ENCODE peak calls at places on chromosomes 2 and 18, in eight cellular contexts. H, N, I, X, F, S, Z and T are unnamed samples.

GRCh38 chr2:217870528-217871011 is 132.2 kb downstream of the TNS1 start:
- DNase-seq in H (no peak), N (no peak), I (no peak), X (no peak), F (no peak), S (no peak), Z (no peak), T (no peak)

GRCh38 chr18:72772916-72773315 is 94.9 kb downstream of the NETO1 start:
- DNase-seq in H (no peak), N (no peak), I (no peak), X (no peak), F (no peak), S (no peak), Z (no peak), T (no peak)

GRCh38 chr2:30181176-30181575 is 34.4 kb downstream of the YPEL5 start:
- DNase-seq in H (no peak), N (no peak), I (no peak), X (no peak), F (no peak), S (no peak), Z (no peak), T (no peak)

GRCh38 chr2:17635007-17635406 is 94.5 kb downstream of the VSNL1 start:
- DNase-seq in H (no peak), N (no peak), I (no peak), X (no peak), F (no peak), S (no peak), Z (no peak), T (no peak)

GRCh38 chr18:596288-596881 is 403 bp upstream of the CLUL1 start:
- DNase-seq in H (no peak), N (peak), I (peak), X (no peak), F (no peak), S (peak), Z (no peak), T (peak)

GRCh38 chr2:112481050-112481527 is 867 bp upstream of the TTL start:
- DNase-seq in H (peak), N (peak), I (peak), X (peak), F (peak), S (peak), Z (peak), T (peak)

GRCh38 chr2:168997794-168998193 is 33.3 kb downstream of the ABCB11 start:
- DNase-seq in H (no peak), N (no peak), I (no peak), X (no peak), F (no peak), S (no peak), Z (no peak), T (no peak)

GRCh38 chr2:79817288-79817687 is 304.4 kb downstream of the CTNNA2 start:
- DNase-seq in H (no peak), N (no peak), I (no peak), X (no peak), F (peak), S (no peak), Z (no peak), T (no peak)

GRCh38 chr18:61963705-61964104 is 70.9 kb upstream of the RNF152 start:
- DNase-seq in H (no peak), N (no peak), I (no peak), X (no peak), F (no peak), S (no peak), Z (no peak), T (no peak)

GRCh38 chr2:189210250-189211075 is 30.9 kb upstream of the COL5A2 start:
- DNase-seq in H (no peak), N (peak), I (no peak), X (peak), F (peak), S (no peak), Z (no peak), T (peak)

GRCh38 chr18:10062292-10062940 is 148.6 kb downstream of the VAPA start:
- DNase-seq in H (no peak), N (no peak), I (no peak), X (no peak), F (peak), S (no peak), Z (no peak), T (no peak)

GRCh38 chr2:172884336-172884735 is 148.7 kb downstream of the RAPGEF4 start:
- DNase-seq in H (no peak), N (no peak), I (no peak), X (no peak), F (peak), S (no peak), Z (no peak), T (no peak)

GRCh38 chr18:50273203-50274043 is 7.1 kb upstream of the CFAP53 start:
- DNase-seq in H (no peak), N (no peak), I (no peak), X (no peak), F (no peak), S (no peak), Z (no peak), T (no peak)

GRCh38 chr2:224982226-224982625 is 60.0 kb downstream of the DOCK10 start:
- DNase-seq in H (no peak), N (peak), I (no peak), X (no peak), F (peak), S (no peak), Z (no peak), T (no peak)

GRCh38 chr2:43154685-43155084 is 71.7 kb downstream of the ZFP36L2 start:
- DNase-seq in H (no peak), N (no peak), I (no peak), X (no peak), F (no peak), S (no peak), Z (no peak), T (no peak)

GRCh38 chr2:3505771-3506170 is 13.6 kb downstream of the ADI1 start:
- DNase-seq in H (no peak), N (peak), I (no peak), X (no peak), F (no peak), S (no peak), Z (no peak), T (no peak)

GRCh38 chr2:96116424-96116878 is at the start of gene ADRA2B:
- DNase-seq in H (peak), N (peak), I (no peak), X (no peak), F (no peak), S (peak), Z (no peak), T (peak)

GRCh38 chr18:23871410-23871809 is 143.1 kb upstream of the TTC39C start:
- DNase-seq in H (peak), N (peak), I (no peak), X (no peak), F (no peak), S (peak), Z (no peak), T (peak)

GRCh38 chr2:84077504-84077903 is 381.6 kb downstream of the SUCLG1 start:
- DNase-seq in H (no peak), N (peak), I (no peak), X (no peak), F (peak), S (no peak), Z (peak), T (peak)

GRCh38 chr18:25125670-25126069 is 226.3 kb downstream of the ZNF521 start:
- DNase-seq in H (no peak), N (no peak), I (no peak), X (no peak), F (peak), S (no peak), Z (no peak), T (no peak)

GRCh38 chr2:104847821-104848160 is 6.1 kb upstream of the POU3F3 start:
- DNase-seq in H (no peak), N (no peak), I (no peak), X (no peak), F (no peak), S (no peak), Z (no peak), T (no peak)

GRCh38 chr2:174981336-174981735 is 23.8 kb downstream of the CHN1 start:
- DNase-seq in H (no peak), N (no peak), I (no peak), X (no peak), F (peak), S (no peak), Z (no peak), T (no peak)

GRCh38 chr2:216159161-216159560 is 50.0 kb downstream of the XRCC5 start:
- DNase-seq in H (no peak), N (no peak), I (no peak), X (no peak), F (no peak), S (no peak), Z (no peak), T (no peak)

GRCh38 chr18:79548986-79549637 is 130.5 kb upstream of the CTDP1 start:
- DNase-seq in H (no peak), N (no peak), I (no peak), X (no peak), F (no peak), S (no peak), Z (no peak), T (no peak)

GRCh38 chr18:36419913-36420531 is 122.5 kb downstream of the FHOD3 start:
- DNase-seq in H (no peak), N (no peak), I (no peak), X (no peak), F (peak), S (no peak), Z (peak), T (peak)

GRCh38 chr18:67961701-67962440 is 445.4 kb upstream of the DSEL start:
- DNase-seq in H (no peak), N (no peak), I (no peak), X (no peak), F (no peak), S (no peak), Z (no peak), T (no peak)

GRCh38 chr2:158935617-158936016 is 32.8 kb upstream of the TANC1 start:
- DNase-seq in H (no peak), N (no peak), I (no peak), X (no peak), F (no peak), S (no peak), Z (no peak), T (no peak)

GRCh38 chr2:72143441-72144356 is 4.0 kb downstream of the CYP26B1 start:
- DNase-seq in H (no peak), N (peak), I (peak), X (peak), F (no peak), S (no peak), Z (no peak), T (no peak)

GRCh38 chr2:189411860-189412259 is 29.4 kb upstream of the WDR75 start:
- DNase-seq in H (no peak), N (no peak), I (no peak), X (peak), F (peak), S (no peak), Z (no peak), T (no peak)

GRCh38 chr18:48539406-48540328 is 836 bp downstream of the CTIF start:
- DNase-seq in H (peak), N (peak), I (peak), X (peak), F (peak), S (peak), Z (no peak), T (peak)

GRCh38 chr2:45885111-45885685 is 233.7 kb downstream of the PRKCE start:
- DNase-seq in H (no peak), N (no peak), I (no peak), X (no peak), F (peak), S (no peak), Z (no peak), T (no peak)

GRCh38 chr2:46278952-46279351 is 18.3 kb upstream of the EPAS1 start:
- DNase-seq in H (no peak), N (peak), I (no peak), X (no peak), F (no peak), S (no peak), Z (no peak), T (no peak)

GRCh38 chr2:198490748-198491147 is 686.4 kb downstream of the PLCL1 start:
- DNase-seq in H (no peak), N (no peak), I (no peak), X (no peak), F (no peak), S (no peak), Z (no peak), T (no peak)

GRCh38 chr2:110955045-110955444 is 165.7 kb upstream of the BCL2L11 start:
- DNase-seq in H (no peak), N (no peak), I (no peak), X (no peak), F (no peak), S (no peak), Z (no peak), T (no peak)

GRCh38 chr2:218008060-218009040 is 5.6 kb upstream of the TNS1 start:
- DNase-seq in H (no peak), N (no peak), I (no peak), X (no peak), F (peak), S (no peak), Z (no peak), T (no peak)

GRCh38 chr18:52670903-52671302 is 330.9 kb downstream of the DCC start:
- DNase-seq in H (no peak), N (peak), I (no peak), X (no peak), F (peak), S (no peak), Z (no peak), T (peak)

GRCh38 chr2:68384485-68385107 is 19.5 kb downstream of the PLEK start:
- DNase-seq in H (no peak), N (no peak), I (no peak), X (no peak), F (no peak), S (no peak), Z (no peak), T (no peak)

GRCh38 chr2:68385907-68386287 is 20.8 kb downstream of the PLEK start:
- DNase-seq in H (no peak), N (no peak), I (no peak), X (no peak), F (no peak), S (no peak), Z (no peak), T (no peak)

GRCh38 chr2:68385232-68385906 is 20.3 kb downstream of the PLEK start:
- DNase-seq in H (no peak), N (no peak), I (no peak), X (no peak), F (no peak), S (peak), Z (no peak), T (no peak)

GRCh38 chr2:68387408-68388350 is 22.6 kb downstream of the PLEK start:
- DNase-seq in H (no peak), N (no peak), I (no peak), X (no peak), F (no peak), S (peak), Z (no peak), T (no peak)

GRCh38 chr2:68386362-68386761 is 21.3 kb downstream of the PLEK start:
- DNase-seq in H (no peak), N (no peak), I (no peak), X (no peak), F (no peak), S (no peak), Z (no peak), T (no peak)
- TF ChIP-seq CTCF in H (no peak), N (no peak), I (no peak), X (no peak), F (no peak), S (no peak), Z (no peak), T (no peak)

GRCh38 chr2:9639740-9640337 is 9.0 kb upstream of the YWHAQ start:
- DNase-seq in H (no peak), N (no peak), I (no peak), X (no peak), F (no peak), S (no peak), Z (no peak), T (no peak)

GRCh38 chr2:9640403-9641104 is 9.8 kb upstream of the YWHAQ start:
- DNase-seq in H (no peak), N (no peak), I (no peak), X (no peak), F (no peak), S (no peak), Z (no peak), T (no peak)

GRCh38 chr2:9637330-9637729 is 6.5 kb upstream of the YWHAQ start:
- DNase-seq in H (no peak), N (no peak), I (no peak), X (no peak), F (peak), S (no peak), Z (no peak), T (peak)

GRCh38 chr2:9639000-9639602 is 8.3 kb upstream of the YWHAQ start:
- DNase-seq in H (no peak), N (no peak), I (no peak), X (peak), F (peak), S (no peak), Z (no peak), T (no peak)

GRCh38 chr2:9638532-9638931 is 7.7 kb upstream of the YWHAQ start:
- DNase-seq in H (no peak), N (peak), I (no peak), X (peak), F (peak), S (no peak), Z (peak), T (peak)
- TF ChIP-seq CTCF in H (no peak), N (no peak), I (no peak), X (no peak), F (no peak), S (no peak), Z (no peak), T (no peak)

GRCh38 chr18:40159141-40160017 is 1795.7 kb upstream of the PIK3C3 start:
- DNase-seq in H (no peak), N (no peak), I (no peak), X (no peak), F (peak), S (no peak), Z (no peak), T (peak)
- TF ChIP-seq CTCF in H (no peak), N (peak), I (no peak), X (no peak), F (peak), S (no peak), Z (peak), T (peak)

GRCh38 chr2:65800998-65801397 is 368.6 kb upstream of the SPRED2 start:
- DNase-seq in H (no peak), N (peak), I (no peak), X (no peak), F (peak), S (no peak), Z (no peak), T (peak)
- TF ChIP-seq CTCF in H (no peak), N (no peak), I (no peak), X (no peak), F (peak), S (no peak), Z (peak), T (peak)

GRCh38 chr2:65381607-65382032 is 50.8 kb downstream of the SPRED2 start:
- DNase-seq in H (no peak), N (no peak), I (no peak), X (no peak), F (no peak), S (no peak), Z (no peak), T (no peak)

GRCh38 chr2:65383571-65384488 is 48.6 kb downstream of the SPRED2 start:
- DNase-seq in H (no peak), N (peak), I (no peak), X (no peak), F (no peak), S (no peak), Z (no peak), T (no peak)

GRCh38 chr2:65382323-65382722 is 50.1 kb downstream of the SPRED2 start:
- DNase-seq in H (no peak), N (no peak), I (no peak), X (no peak), F (peak), S (no peak), Z (no peak), T (no peak)

GRCh38 chr2:65380243-65380642 is 52.2 kb downstream of the SPRED2 start:
- DNase-seq in H (no peak), N (no peak), I (no peak), X (no peak), F (no peak), S (no peak), Z (no peak), T (no peak)

DNA sequence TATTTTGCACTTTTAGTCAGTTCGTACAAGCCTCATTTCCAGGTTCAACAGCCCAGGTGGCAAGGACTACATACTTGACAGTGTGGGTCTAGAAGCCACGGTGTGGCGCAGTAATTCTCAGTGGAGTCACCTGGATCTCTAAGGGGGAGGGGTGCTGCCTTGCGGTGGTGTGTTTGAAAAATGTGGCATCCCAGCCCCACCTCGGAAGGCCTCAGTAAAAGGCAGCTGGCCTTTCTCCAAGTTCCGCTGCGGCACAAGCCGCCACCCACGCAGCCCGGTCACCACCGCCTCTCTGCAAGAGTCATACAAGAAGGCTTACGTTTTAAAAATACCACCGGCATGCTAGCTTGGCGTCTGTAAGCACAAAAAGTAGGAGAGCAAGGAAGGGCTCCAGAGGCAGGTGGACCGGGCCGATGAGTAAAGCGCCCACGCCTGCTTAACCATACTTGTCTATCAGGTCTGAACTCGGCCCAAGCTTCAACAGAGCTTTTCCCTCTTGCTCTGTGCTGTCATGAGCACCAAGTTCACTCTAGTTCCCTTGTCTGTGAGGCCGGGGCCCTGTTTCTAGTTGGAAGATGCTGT is 49.5 kb downstream of the SPRED2 start:
- DNase-seq in H (peak), N (peak), I (peak), X (peak), F (peak), S (peak), Z (no peak), T (peak)
- TF ChIP-seq CTCF in H (peak), N (peak), I (no peak), X (no peak), F (no peak), S (no peak), Z (no peak), T (no peak)

GRCh38 chr2:211503856-211504255 is 947.5 kb downstream of the CPS1 start:
- DNase-seq in H (no peak), N (no peak), I (no peak), X (no peak), F (no peak), S (no peak), Z (no peak), T (no peak)
- TF ChIP-seq CTCF in H (no peak), N (no peak), I (no peak), X (no peak), F (no peak), S (no peak), Z (peak), T (no peak)

GRCh38 chr18:21389283-21389682 is 147.3 kb downstream of the GREB1L start:
- DNase-seq in H (no peak), N (no peak), I (no peak), X (no peak), F (no peak), S (no peak), Z (no peak), T (no peak)
- TF ChIP-seq CTCF in H (no peak), N (no peak), I (no peak), X (no peak), F (peak), S (no peak), Z (no peak), T (no peak)